ENCODE peak calls at places on chromosomes 16 and 17, in four cellular contexts. One of them, this sample, is unnamed.
A peak's percentile ranks its signal among the peaks of the same experiment; 100 is the strongest.

GRCh38 chr17:76371656-76372628 is 12.5 kb upstream of the SPHK1 start:
- DNase-seq in K562: no peak
- DNase-seq in H1: no peak
- DNase-seq in HCT116: no peak
- DNase-seq in this sample: no peak

GRCh38 chr17:66474258-66474657 is 171.8 kb downstream of the PRKCA start:
- DNase-seq in K562: no peak
- DNase-seq in H1: no peak
- DNase-seq in HCT116: no peak
- DNase-seq in this sample: no peak

GRCh38 chr16:31072540-31073072 is 1.4 kb downstream of the ZNF668 start:
- DNase-seq in K562: peak; percentile 48
- DNase-seq in H1: no peak
- DNase-seq in HCT116: no peak
- DNase-seq in this sample: peak; percentile 27

GRCh38 chr16:67486805-67487204 is 3.5 kb upstream of the AGRP start:
- DNase-seq in K562: no peak
- DNase-seq in H1: no peak
- DNase-seq in HCT116: no peak
- DNase-seq in this sample: no peak

GRCh38 chr16:48524348-48525200 is 85.4 kb downstream of the N4BP1 start:
- DNase-seq in K562: no peak
- DNase-seq in H1: no peak
- DNase-seq in HCT116: no peak
- DNase-seq in this sample: peak; percentile 56

GRCh38 chr16:49749816-49750215 is 106.1 kb downstream of the ZNF423 start:
- DNase-seq in K562: no peak
- DNase-seq in H1: no peak
- DNase-seq in HCT116: no peak
- DNase-seq in this sample: no peak

GRCh38 chr16:81478876-81479496 is 34.4 kb downstream of the CMIP start:
- DNase-seq in K562: no peak
- DNase-seq in H1: no peak
- DNase-seq in HCT116: no peak
- DNase-seq in this sample: no peak

GRCh38 chr17:7755095-7755890 is 37.7 kb downstream of the DNAH2 start:
- DNase-seq in K562: no peak
- DNase-seq in H1: no peak
- DNase-seq in HCT116: no peak
- DNase-seq in this sample: no peak

GRCh38 chr16:18932243-18932997 is 6.2 kb upstream of the SMG1 start:
- DNase-seq in K562: no peak
- DNase-seq in H1: no peak
- DNase-seq in HCT116: no peak
- DNase-seq in this sample: peak; percentile 46

GRCh38 chr17:79420318-79421243 is 190.3 kb downstream of the RBFOX3 start:
- DNase-seq in K562: peak; percentile 64
- DNase-seq in H1: no peak
- DNase-seq in HCT116: peak; percentile 26
- DNase-seq in this sample: no peak

GRCh38 chr17:6995500-6996255 is at the start of gene ALOX12:
- DNase-seq in K562: no peak
- DNase-seq in H1: no peak
- DNase-seq in HCT116: no peak
- DNase-seq in this sample: no peak

GRCh38 chr17:79428988-79429387 is 181.9 kb downstream of the RBFOX3 start:
- DNase-seq in K562: no peak
- DNase-seq in H1: no peak
- DNase-seq in HCT116: no peak
- DNase-seq in this sample: no peak

GRCh38 chr17:20156196-20157077 is 147.3 kb downstream of the SPECC1 start:
- DNase-seq in K562: peak; percentile 51
- DNase-seq in H1: no peak
- DNase-seq in HCT116: peak; percentile 38
- DNase-seq in this sample: peak; percentile 39

GRCh38 chr17:66190738-66191606 is 961 bp downstream of the CEP112 start:
- DNase-seq in K562: no peak
- DNase-seq in H1: no peak
- DNase-seq in HCT116: no peak
- DNase-seq in this sample: peak; percentile 16

GRCh38 chr17:61065263-61065773 is 334.3 kb upstream of the TBX2 start:
- DNase-seq in K562: no peak
- DNase-seq in H1: no peak
- DNase-seq in HCT116: no peak
- DNase-seq in this sample: peak; percentile 86

GRCh38 chr17:30372755-30373154 is 6.0 kb upstream of the CPD start:
- DNase-seq in K562: no peak
- DNase-seq in H1: no peak
- DNase-seq in HCT116: peak; percentile 29
- DNase-seq in this sample: no peak

GRCh38 chr17:77382966-77383612 is 242.3 kb downstream of the SEC14L1 start:
- DNase-seq in K562: no peak
- DNase-seq in H1: no peak
- DNase-seq in HCT116: no peak
- DNase-seq in this sample: no peak

GRCh38 chr17:56798916-56799315 is 34.8 kb downstream of the C17orf67 start:
- DNase-seq in K562: no peak
- DNase-seq in H1: no peak
- DNase-seq in HCT116: no peak
- DNase-seq in this sample: no peak

GRCh38 chr16:65249768-65250167 is 127.9 kb upstream of the CDH11 start:
- DNase-seq in K562: no peak
- DNase-seq in H1: no peak
- DNase-seq in HCT116: no peak
- DNase-seq in this sample: no peak

GRCh38 chr17:78872486-78872885 is 30.5 kb downstream of the CEP295NL start:
- DNase-seq in K562: no peak
- DNase-seq in H1: no peak
- DNase-seq in HCT116: no peak
- DNase-seq in this sample: no peak

GRCh38 chr16:69112285-69113129 is 7.1 kb downstream of the HAS3 start:
- DNase-seq in K562: peak; percentile 80
- DNase-seq in H1: no peak
- DNase-seq in HCT116: no peak
- DNase-seq in this sample: peak; percentile 62

GRCh38 chr16:56428087-56428486 is 2.7 kb upstream of the AMFR start:
- DNase-seq in K562: no peak
- DNase-seq in H1: no peak
- DNase-seq in HCT116: no peak
- DNase-seq in this sample: no peak

GRCh38 chr17:40720904-40721303 is 17.4 kb upstream of the KRT24 start:
- DNase-seq in K562: no peak
- DNase-seq in H1: no peak
- DNase-seq in HCT116: no peak
- DNase-seq in this sample: no peak

GRCh38 chr16:78704421-78704820 is 605.0 kb downstream of the WWOX start:
- DNase-seq in K562: no peak
- DNase-seq in H1: no peak
- DNase-seq in HCT116: no peak
- DNase-seq in this sample: no peak

GRCh38 chr16:3025032-3026002 is 1.5 kb downstream of the THOC6 start:
- DNase-seq in K562: no peak
- DNase-seq in H1: no peak
- DNase-seq in HCT116: no peak
- DNase-seq in this sample: no peak

GRCh38 chr17:77377836-77378235 is 237.1 kb downstream of the SEC14L1 start:
- DNase-seq in K562: no peak
- DNase-seq in H1: no peak
- DNase-seq in HCT116: no peak
- DNase-seq in this sample: no peak

GRCh38 chr17:77725851-77726250 is 232.7 kb upstream of the TNRC6C start:
- DNase-seq in K562: no peak
- DNase-seq in H1: no peak
- DNase-seq in HCT116: no peak
- DNase-seq in this sample: no peak

GRCh38 chr17:39939588-39940419 is 12.3 kb downstream of the LRRC3C start:
- DNase-seq in K562: peak; percentile 47
- DNase-seq in H1: no peak
- DNase-seq in HCT116: no peak
- DNase-seq in this sample: no peak

GRCh38 chr17:60604686-60605334 is 4.8 kb downstream of the PPM1D start:
- DNase-seq in K562: no peak
- DNase-seq in H1: no peak
- DNase-seq in HCT116: peak; percentile 29
- DNase-seq in this sample: no peak

DNA sequence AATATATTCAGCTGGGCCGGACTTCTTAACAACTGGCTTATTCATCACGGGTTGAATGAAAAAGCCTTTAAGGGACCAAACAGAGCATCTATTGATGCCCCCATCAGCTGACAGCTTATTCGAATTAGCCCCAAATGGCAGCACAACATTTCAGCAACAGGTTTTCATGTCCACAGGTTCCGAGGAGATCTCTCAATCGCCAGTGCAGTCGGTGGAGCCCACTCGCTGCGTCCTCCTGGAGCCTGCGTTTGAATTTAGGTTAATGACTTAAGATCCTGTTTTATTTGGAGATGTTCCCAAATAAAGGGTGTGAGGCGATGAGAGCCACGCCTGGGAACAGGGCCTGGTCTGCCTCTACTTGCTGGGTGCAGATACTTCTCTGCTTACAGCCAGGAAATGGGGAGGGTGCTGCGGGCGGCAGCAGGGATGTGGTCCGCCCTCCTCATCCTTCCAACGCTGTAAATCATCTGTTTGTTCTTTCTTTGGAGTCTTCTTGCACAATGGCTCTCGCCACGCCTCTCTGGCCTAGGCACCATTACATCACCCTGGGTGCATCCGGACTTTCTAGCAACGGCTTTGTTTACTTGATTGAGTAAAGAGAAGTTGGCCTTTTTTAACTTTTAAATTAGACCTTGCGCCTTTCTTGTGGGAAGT is 22.6 kb downstream of the NDE1 start:
- DNase-seq in K562: no peak
- DNase-seq in H1: no peak
- DNase-seq in HCT116: no peak
- DNase-seq in this sample: peak; percentile 100
- TF ChIP-seq RAD21 in K562: no peak
- TF ChIP-seq RAD21 in H1: no peak
- TF ChIP-seq RAD21 in HCT116: no peak
- TF ChIP-seq RAD21 in this sample: no peak

DNA sequence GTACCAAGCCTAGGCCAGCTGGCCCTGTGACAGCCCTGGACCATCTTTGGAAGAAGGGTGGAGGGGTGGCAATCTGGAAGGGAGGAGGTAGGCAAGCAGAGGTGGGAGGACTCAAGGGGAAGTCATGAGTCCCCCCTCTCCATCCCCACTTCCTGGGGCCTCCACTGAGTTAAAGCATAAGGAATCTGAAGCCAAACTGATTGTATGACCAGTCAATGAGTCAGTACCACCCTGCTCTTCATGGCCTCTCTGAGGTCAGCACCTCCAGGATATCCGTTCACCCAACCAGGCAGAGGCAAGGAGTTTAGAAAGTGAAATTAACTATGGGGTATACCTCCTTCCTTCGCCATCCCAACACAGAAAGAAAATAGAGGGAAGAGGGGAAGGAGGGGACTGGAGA is 272.7 kb downstream of the SOX9 start:
- DNase-seq in K562: no peak
- DNase-seq in H1: no peak
- DNase-seq in HCT116: peak; percentile 81
- DNase-seq in this sample: no peak
- TF ChIP-seq FOSL1 in K562: no peak
- TF ChIP-seq FOSL1 in H1: no peak
- TF ChIP-seq FOSL1 in HCT116: peak; percentile 98
- TF ChIP-seq FOSL1 in this sample: peak; percentile 33

GRCh38 chr17:5715478-5715877 is 131.2 kb upstream of the NLRP1 start:
- DNase-seq in K562: no peak
- DNase-seq in H1: no peak
- DNase-seq in HCT116: no peak
- DNase-seq in this sample: no peak

GRCh38 chr17:5707482-5707881 is 123.2 kb upstream of the NLRP1 start:
- DNase-seq in K562: no peak
- DNase-seq in H1: no peak
- DNase-seq in HCT116: no peak
- DNase-seq in this sample: no peak

GRCh38 chr17:5708344-5708743 is 124.0 kb upstream of the NLRP1 start:
- DNase-seq in K562: no peak
- DNase-seq in H1: no peak
- DNase-seq in HCT116: no peak
- DNase-seq in this sample: no peak

GRCh38 chr17:5714993-5715392 is 130.7 kb upstream of the NLRP1 start:
- DNase-seq in K562: no peak
- DNase-seq in H1: no peak
- DNase-seq in HCT116: no peak
- DNase-seq in this sample: no peak

DNA sequence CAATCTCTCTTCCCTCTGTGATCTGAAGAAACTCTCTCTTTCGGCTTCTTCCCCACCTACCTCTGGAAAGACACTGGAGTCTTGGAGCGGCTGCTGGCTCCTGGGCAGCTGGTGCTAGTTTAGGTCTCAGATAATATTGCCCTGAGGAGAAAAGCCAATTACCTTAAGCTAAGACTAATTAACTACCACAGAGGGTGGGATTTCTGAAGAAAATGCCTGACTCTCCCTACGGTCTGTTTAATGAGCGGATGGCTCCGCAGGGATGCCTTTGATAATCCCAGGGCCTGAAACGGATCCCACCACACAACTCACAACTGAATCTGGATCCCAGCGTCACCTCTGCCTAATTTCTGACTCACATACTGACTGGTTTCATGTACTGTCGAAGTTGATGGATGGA is 127.0 kb upstream of the NLRP1 start:
- DNase-seq in K562: no peak
- DNase-seq in H1: no peak
- DNase-seq in HCT116: no peak
- DNase-seq in this sample: no peak
- TF ChIP-seq RAD21 in K562: no peak
- TF ChIP-seq RAD21 in H1: no peak
- TF ChIP-seq RAD21 in HCT116: no peak
- TF ChIP-seq RAD21 in this sample: no peak

GRCh38 chr17:38749222-38750043 is 1.3 kb upstream of the PCGF2 start:
- DNase-seq in K562: peak; percentile 65
- DNase-seq in H1: no peak
- DNase-seq in HCT116: peak; percentile 56
- DNase-seq in this sample: peak; percentile 89
- TF ChIP-seq FOSL1 in K562: no peak
- TF ChIP-seq FOSL1 in H1: no peak
- TF ChIP-seq FOSL1 in HCT116: no peak
- TF ChIP-seq FOSL1 in this sample: no peak